ENCODE peak calls at places on chromosomes 4 and X, in five cellular contexts. P, J, M, Z and L are unnamed samples.

GRCh38 chr4:30402276-30402675 is 317.9 kb upstream of the PCDH7 start:
- DNase-seq in M (no peak), Z (no peak), J (no peak), P (no peak), L (no peak)

GRCh38 chr4:175971393-175972179 is 94.1 kb upstream of the WDR17 start:
- DNase-seq in P (no peak), Z (no peak), M (no peak), J (no peak), L (no peak)

GRCh38 chrX:13669246-13669689 is 16.3 kb downstream of the TCEANC start:
- DNase-seq in Z (peak), J (no peak), P (peak), M (peak), L (peak)

GRCh38 chrX:45806410-45807121 is 605.9 kb upstream of the DIPK2B start:
- DNase-seq in J (no peak), P (peak), M (peak), Z (no peak), L (peak)

GRCh38 chr4:56699537-56699936 is 18.4 kb upstream of the HOPX start:
- DNase-seq in Z (no peak), P (no peak), J (no peak), M (no peak), L (no peak)

GRCh38 chr4:12588572-12588971 is 895.6 kb downstream of the RAB28 start:
- DNase-seq in M (peak), J (no peak), Z (no peak), P (no peak), L (no peak)

GRCh38 chr4:97016186-97016945 is 1126.9 kb downstream of the STPG2 start:
- DNase-seq in J (peak), M (no peak), Z (no peak), P (no peak), L (no peak)

GRCh38 chr4:82798168-82799005 is at the start of gene SCD5:
- DNase-seq in Z (no peak), J (peak), M (peak), P (peak), L (no peak)

GRCh38 chrX:14043209-14043608 is 13.5 kb upstream of the GEMIN8 start:
- DNase-seq in P (no peak), Z (no peak), M (no peak), J (no peak), L (no peak)

GRCh38 chr4:139241086-139241783 is 38.8 kb downstream of the MGARP start:
- DNase-seq in J (no peak), P (no peak), M (no peak), Z (no peak), L (no peak)